ENCODE peak calls at places on chromosomes 2 and 18, in five cellular contexts. P is CD8-positive, alpha-beta T cell; F is adrenal gland; I is NT2/D1; E is cardiac muscle cell. H is an unnamed sample.

GRCh38 chr2:197168705-197169104 is 141.9 kb downstream of the ANKRD44 start:
- DNase-seq in P (peak; percentile 59), F (peak; percentile 86), I (peak; percentile 71), E (peak; percentile 83), H (peak; percentile 73)

GRCh38 chr2:147511491-147511948 is 333.3 kb upstream of the ACVR2A start:
- DNase-seq in P (no peak), F (no peak), I (no peak), E (no peak), H (no peak)

GRCh38 chr2:187500585-187501359 is 52.7 kb upstream of the CALCRL start:
- DNase-seq in P (no peak), F (no peak), I (peak; percentile 30), E (peak; percentile 37), H (no peak)

GRCh38 chr2:99571609-99572344 is 82.0 kb upstream of the REV1 start:
- DNase-seq in P (no peak), F (no peak), I (no peak), E (no peak), H (no peak)

GRCh38 chr2:172249986-172250385 is 147.3 kb upstream of the DLX2 start:
- DNase-seq in P (no peak), F (no peak), I (no peak), E (no peak), H (no peak)

GRCh38 chr2:208570851-208571763 is 164.5 kb downstream of the PTH2R start:
- DNase-seq in P (no peak), F (no peak), I (no peak), E (no peak), H (no peak)

GRCh38 chr2:102235491-102235890 is 48.7 kb downstream of the IL1RL2 start:
- DNase-seq in P (no peak), F (no peak), I (no peak), E (peak; percentile 71), H (no peak)

GRCh38 chr18:8562914-8563313 is 46.3 kb upstream of the RAB12 start:
- DNase-seq in P (no peak), F (no peak), I (no peak), E (no peak), H (no peak)

GRCh38 chr18:2237706-2238105 is 333.6 kb downstream of the METTL4 start:
- DNase-seq in P (no peak), F (no peak), I (no peak), E (peak; percentile 13), H (no peak)

GRCh38 chr2:239459056-239459455 is 58.2 kb upstream of the HDAC4 start:
- DNase-seq in P (no peak), F (peak; percentile 12), I (no peak), E (no peak), H (no peak)

GRCh38 chr2:127046579-127046978 is 60.4 kb downstream of the BIN1 start:
- DNase-seq in P (no peak), F (no peak), I (no peak), E (no peak), H (no peak)

GRCh38 chr2:25794544-25795276 is 83.6 kb downstream of the ASXL2 start:
- DNase-seq in P (no peak), F (no peak), I (no peak), E (no peak), H (peak; percentile 56)

GRCh38 chr18:27004056-27004829 is 138.7 kb upstream of the AQP4 start:
- DNase-seq in P (no peak), F (no peak), I (no peak), E (no peak), H (no peak)

GRCh38 chr2:9972621-9973445 is 21.3 kb downstream of the GRHL1 start:
- DNase-seq in P (no peak), F (no peak), I (no peak), E (no peak), H (no peak)

GRCh38 chr18:46134920-46135675 is 30.9 kb downstream of the HAUS1 start:
- DNase-seq in P (no peak), F (no peak), I (no peak), E (peak; percentile 48), H (no peak)

GRCh38 chr2:162826901-162827300 is 11.7 kb downstream of the KCNH7 start:
- DNase-seq in P (no peak), F (no peak), I (no peak), E (no peak), H (no peak)

GRCh38 chr2:39567507-39567906 is 98.2 kb upstream of the TMEM178A start:
- DNase-seq in P (no peak), F (no peak), I (no peak), E (no peak), H (no peak)

GRCh38 chr2:43425659-43426058 is 170.2 kb downstream of the THADA start:
- DNase-seq in P (no peak), F (no peak), I (no peak), E (no peak), H (no peak)

GRCh38 chr18:37985126-37985525 is 419.5 kb upstream of the CELF4 start:
- DNase-seq in P (no peak), F (no peak), I (peak; percentile 18), E (peak; percentile 54), H (no peak)

GRCh38 chr2:19124135-19124534 is 234.3 kb downstream of the OSR1 start:
- DNase-seq in P (no peak), F (no peak), I (no peak), E (no peak), H (no peak)

GRCh38 chr18:3585656-3586509 is 135.9 kb downstream of the TGIF1 start:
- DNase-seq in P (no peak), F (peak; percentile 94), I (peak; percentile 77), E (peak; percentile 83), H (peak; percentile 60)

GRCh38 chr18:3584266-3584665 is 134.3 kb downstream of the TGIF1 start:
- DNase-seq in P (no peak), F (no peak), I (no peak), E (no peak), H (no peak)

GRCh38 chr18:3581890-3582289 is 131.9 kb downstream of the TGIF1 start:
- DNase-seq in P (no peak), F (no peak), I (no peak), E (no peak), H (no peak)

GRCh38 chr18:3590096-3590655 is 140.2 kb downstream of the TGIF1 start:
- DNase-seq in P (no peak), F (no peak), I (no peak), E (no peak), H (no peak)

GRCh38 chr18:3584897-3585460 is 135.0 kb downstream of the TGIF1 start:
- DNase-seq in P (no peak), F (no peak), I (peak; percentile 61), E (no peak), H (no peak)
- H3K4me3 ChIP-seq in P (no peak overlapping the region), F (no peak overlapping the region), I (no peak overlapping the region), E (no peak overlapping the region), H (no peak overlapping the region)

DNA sequence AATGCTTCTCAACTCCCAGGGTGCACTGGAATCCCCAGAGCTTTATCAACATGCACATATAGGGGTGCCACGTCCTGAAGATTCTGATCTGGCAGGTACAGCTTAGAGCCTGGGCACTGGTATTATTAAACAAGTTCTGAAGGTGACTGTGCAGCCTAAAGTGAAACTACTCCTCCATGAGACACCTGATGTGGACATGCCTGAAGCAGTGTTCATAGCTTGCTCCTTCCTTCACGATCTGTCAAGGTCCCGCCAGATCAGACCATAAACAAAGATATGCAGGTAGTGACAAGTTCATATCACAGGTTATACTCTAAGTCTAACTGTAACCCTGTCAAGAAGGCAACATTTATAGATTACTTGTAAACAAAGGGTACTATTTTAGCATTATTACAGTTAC is 65.3 kb upstream of the DNER start:
- DNase-seq in P (no peak), F (no peak), I (no peak), E (no peak), H (no peak)
- H3K36me3 ChIP-seq in P (peaks cover 25% of the 10 kb centered on the region), F (peaks cover 40% of the 10 kb centered on the region), I (peaks cover 61% of the 10 kb centered on the region), E (peaks cover 39% of the 10 kb centered on the region), H (peaks cover 35% of the 10 kb centered on the region)

DNA sequence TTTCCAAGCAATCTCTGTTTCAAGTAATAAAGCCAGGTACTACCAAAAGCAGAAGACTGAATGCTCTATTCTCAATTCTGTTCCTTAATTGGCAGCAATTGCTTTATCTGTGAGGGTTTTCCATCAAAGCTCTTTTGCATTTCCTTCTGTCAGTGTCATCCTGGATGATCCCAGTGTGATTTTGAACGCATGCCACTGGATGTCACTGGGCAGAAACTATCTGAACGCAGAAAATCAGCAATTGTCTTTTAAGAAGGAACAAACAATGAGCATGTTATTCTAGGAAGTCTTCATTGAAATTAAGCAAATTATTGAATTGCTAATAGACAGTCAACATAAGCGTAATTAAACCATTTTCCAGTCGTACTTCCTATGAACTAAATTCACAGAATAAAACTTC is 259.0 kb upstream of the REG3G start:
- DNase-seq in P (no peak), F (no peak), I (no peak), E (no peak), H (no peak)
- H3K4me3 ChIP-seq in P (no peak overlapping the region), F (no peak overlapping the region), I (no peak overlapping the region), E (no peak overlapping the region), H (no peak overlapping the region)

GRCh38 chr18:50282521-50283335 is 1.4 kb upstream of the MBD1 start:
- DNase-seq in P (no peak), F (no peak), I (no peak), E (no peak), H (no peak)
- H3K36me3 ChIP-seq in P (peaks cover 15% of the 10 kb centered on the region), F (peaks cover 38% of the 10 kb centered on the region), I (peaks cover 62% of the 10 kb centered on the region), E (peaks cover 22% of the 10 kb centered on the region), H (peaks cover 25% of the 10 kb centered on the region)

DNA sequence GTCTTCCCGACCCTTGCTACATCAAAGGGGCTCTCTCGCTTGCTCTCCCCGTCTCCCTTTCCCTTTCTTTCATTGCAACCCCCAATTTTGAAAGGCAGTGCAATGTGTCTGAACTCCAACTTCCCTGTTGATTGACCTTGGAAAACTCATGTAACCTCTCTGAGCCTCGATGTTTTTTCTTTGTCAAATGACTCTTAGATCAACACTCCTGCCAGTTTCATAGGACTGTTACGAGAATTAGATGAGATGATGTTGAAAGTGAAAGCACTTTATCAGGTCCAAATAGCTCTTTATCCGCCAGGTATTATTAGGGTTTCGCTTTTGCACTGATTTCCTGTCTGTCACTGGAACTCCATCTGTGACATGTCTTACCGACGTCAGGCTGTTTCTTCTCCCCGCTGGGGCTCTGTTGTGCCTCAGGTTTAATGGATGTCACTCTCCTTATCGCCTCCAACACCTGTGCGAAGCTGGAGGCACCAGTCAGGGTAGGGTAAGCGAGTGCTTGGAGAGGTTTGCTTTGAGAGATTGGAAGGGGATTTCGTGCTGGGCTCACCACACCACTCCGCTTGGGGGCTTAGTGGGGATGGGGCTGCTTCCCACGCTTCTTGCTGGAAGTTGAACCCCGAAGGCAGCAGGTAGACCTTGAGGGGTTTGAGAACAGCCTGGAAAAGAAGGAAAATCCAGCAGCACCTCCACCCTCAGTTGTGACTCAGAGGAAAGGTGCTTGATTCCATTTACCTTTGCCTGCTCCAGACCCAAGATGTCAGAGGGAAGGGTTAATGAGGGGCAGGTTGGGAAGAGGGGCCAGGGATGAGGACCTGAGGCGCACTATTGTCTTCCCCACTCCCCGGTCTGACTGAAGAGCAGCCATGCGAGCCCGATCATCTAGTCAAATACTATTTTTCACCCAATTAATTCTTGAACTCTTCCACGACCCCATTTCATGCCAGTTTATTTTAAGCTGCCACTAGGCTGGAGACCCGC is 4.3 kb downstream of the GAD1 start:
- DNase-seq in P (no peak), F (no peak), I (no peak), E (no peak), H (peak; percentile 51)
- H3K4me3 ChIP-seq in P (peak overlapping the region; percentile 53), F (no peak overlapping the region), I (no peak overlapping the region), E (no peak overlapping the region), H (peak overlapping the region; percentile 87)

DNA sequence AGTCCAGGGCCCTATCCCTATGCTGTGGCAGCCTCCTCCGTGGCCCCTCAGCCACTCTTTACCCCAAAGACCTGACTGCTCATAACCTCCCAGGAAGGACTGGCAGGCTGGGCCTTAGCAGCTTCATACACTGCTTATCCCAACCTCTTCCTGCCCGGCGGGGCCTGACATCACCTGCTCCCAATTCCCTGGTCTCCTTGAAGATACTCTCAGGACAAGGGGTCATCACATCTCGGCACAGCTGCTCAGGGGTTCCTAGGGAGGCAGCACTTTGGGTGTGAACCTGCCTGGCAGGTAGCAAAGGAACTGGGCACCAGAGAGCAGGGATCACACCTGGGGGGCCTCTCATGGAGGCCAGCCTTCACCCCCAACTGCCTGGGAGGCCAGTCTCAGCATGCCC is 68.5 kb downstream of the PLB1 start:
- DNase-seq in P (no peak), F (no peak), I (no peak), E (no peak), H (no peak)
- H3K36me3 ChIP-seq in P (no peaks in the 10 kb centered on the region), F (no peaks in the 10 kb centered on the region), I (no peaks in the 10 kb centered on the region), E (no peaks in the 10 kb centered on the region), H (no peaks in the 10 kb centered on the region)